ENCODE peak calls at places on chromosomes 12 and 14, in four cellular contexts. G is brain microvascular endothelial cell, C is HFF-Myc, W is lower leg skin. D is an unnamed sample.

GRCh38 chr14:59455411-59455810 is 9.8 kb downstream of the GPR135 start:
- DNase-seq in W (no peak), G (no peak), C (no peak), D (no peak)

GRCh38 chr12:51949342-51950030 is 2.0 kb upstream of the ACVR1B start:
- DNase-seq in G (no peak), C (no peak), W (peak), D (no peak)

GRCh38 chr12:9673404-9674225 is 4.1 kb downstream of the CLEC2D start:
- DNase-seq in C (peak), G (peak), W (no peak), D (peak)

GRCh38 chr12:12901158-12901791 is 9.9 kb downstream of the GPRC5A start:
- DNase-seq in W (peak), C (peak), G (peak), D (no peak)

GRCh38 chr12:113500662-113501435 is 29.2 kb upstream of the LHX5 start:
- DNase-seq in C (no peak), W (no peak), G (no peak), D (no peak)

GRCh38 chr12:70415987-70416386 is 49.9 kb downstream of the KCNMB4 start:
- DNase-seq in G (no peak), W (no peak), C (no peak), D (no peak)

GRCh38 chr12:91609283-91609682 is 426.7 kb upstream of the DCN start:
- DNase-seq in W (no peak), G (no peak), C (no peak), D (no peak)

GRCh38 chr12:52156757-52157565 is 34.9 kb downstream of the KRT80 start:
- DNase-seq in G (no peak), C (peak), W (peak), D (peak)

GRCh38 chr14:59484611-59485174 is 376 bp downstream of the JKAMP start:
- DNase-seq in C (no peak), W (no peak), G (no peak), D (no peak)

GRCh38 chr12:11653215-11653753 is 3.8 kb downstream of the ETV6 start:
- DNase-seq in W (no peak), C (no peak), G (no peak), D (no peak)

GRCh38 chr12:6950401-6950801 is 755 bp upstream of the PTPN6 start:
- DNase-seq in G (no peak), C (no peak), W (no peak), D (no peak)

GRCh38 chr12:16670456-16671050 is 64.6 kb upstream of the LMO3 start:
- DNase-seq in G (no peak), C (no peak), W (no peak), D (peak)

GRCh38 chr12:16583991-16584745 is 21.8 kb downstream of the LMO3 start:
- DNase-seq in G (no peak), W (no peak), C (no peak), D (no peak)

GRCh38 chr12:119613319-119613936 is 19.9 kb downstream of the TMEM233 start:
- DNase-seq in G (peak), W (no peak), C (no peak), D (no peak)

GRCh38 chr12:25926536-25926935 is 31.9 kb upstream of the RASSF8 start:
- DNase-seq in W (no peak), C (no peak), G (no peak), D (no peak)

GRCh38 chr12:9798008-9798619 is 29.2 kb upstream of the KLRF1 start:
- DNase-seq in C (peak), W (no peak), G (peak), D (peak)

GRCh38 chr12:87953257-87953860 is 75.8 kb downstream of the C12orf50 start:
- DNase-seq in G (peak), W (no peak), C (peak), D (peak)

GRCh38 chr12:64088431-64089349 is 133.4 kb downstream of the KICS2 start:
- DNase-seq in W (no peak), C (peak), G (peak), D (peak)

GRCh38 chr12:14629832-14630688 is 62.4 kb upstream of the PLBD1 start:
- DNase-seq in W (peak), C (peak), G (peak), D (peak)

GRCh38 chr14:32940711-32941667 is 2.3 kb downstream of the NPAS3 start:
- DNase-seq in C (no peak), W (no peak), G (no peak), D (no peak)

GRCh38 chr12:113424915-113425823 is 3.0 kb downstream of the SDSL start:
- DNase-seq in W (peak), G (peak), C (no peak), D (no peak)

GRCh38 chr12:45907955-45908354 is 82.4 kb downstream of the SCAF11 start:
- DNase-seq in W (no peak), G (no peak), C (no peak), D (no peak)

GRCh38 chr12:67747869-67748760 is 99.6 kb downstream of the DYRK2 start:
- DNase-seq in W (no peak), C (no peak), G (no peak), D (peak)
- TF ChIP-seq CTCF in W (no peak), C (no peak), G (no peak), D (no peak)

GRCh38 chr14:86722612-86723253 is 1192.8 kb downstream of the FLRT2 start:
- DNase-seq in W (no peak), G (no peak), C (no peak), D (no peak)
- H3K4me3 ChIP-seq in W (no peak), G (no peak), C (no peak), D (no peak)

DNA sequence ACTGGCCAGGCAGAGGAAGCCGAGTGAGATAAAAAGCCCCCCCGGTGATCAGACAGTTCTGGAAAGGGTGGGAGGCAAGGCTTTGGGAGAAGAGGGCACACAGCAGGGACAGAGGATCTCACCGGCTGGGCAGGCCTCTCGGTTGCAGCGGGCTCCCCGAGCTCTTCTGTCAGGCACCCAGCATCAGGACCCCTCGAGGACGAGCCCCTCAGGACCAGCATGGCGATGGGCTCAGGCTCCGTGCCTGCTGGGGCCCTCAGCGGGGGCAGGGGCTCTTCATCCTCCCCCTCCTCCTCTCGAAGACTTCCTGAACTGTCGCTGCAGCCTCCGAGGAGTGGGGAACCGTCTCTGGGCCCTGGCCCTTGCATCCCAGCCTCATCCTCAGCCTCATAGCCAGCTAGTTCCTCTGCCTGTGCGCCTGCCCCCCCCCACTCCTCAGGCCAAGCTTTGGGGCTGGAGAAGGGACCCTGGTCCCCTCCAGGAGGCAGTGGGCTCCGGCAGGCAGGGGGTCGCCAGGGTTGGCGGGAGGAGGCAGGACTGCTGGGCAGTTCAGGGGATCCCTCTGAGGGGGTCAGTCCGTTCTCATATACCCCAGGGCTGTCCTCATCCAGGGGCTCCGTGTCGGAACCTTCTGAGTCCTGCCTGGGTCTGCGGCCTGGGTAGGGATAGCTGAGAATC is 3.4 kb upstream of the AP1G2 start:
- DNase-seq in C (no peak), W (peak), G (no peak), D (no peak)
- TF ChIP-seq CTCF in C (no peak), W (no peak), G (no peak), D (no peak)

GRCh38 chr12:31031951-31032335 is 41.7 kb upstream of the DDX11 start:
- DNase-seq in C (no peak), G (no peak), W (peak), D (no peak)
- H3K4me3 ChIP-seq in C (no peak), G (no peak), W (no peak), D (no peak)

GRCh38 chr14:53152627-53152908 is 555 bp downstream of the DDHD1 start:
- DNase-seq in G (peak), W (no peak), C (no peak), D (no peak)

GRCh38 chr14:53152909-53153701 is at the start of gene DDHD1:
- DNase-seq in G (peak), W (peak), C (no peak), D (no peak)

GRCh38 chr14:53153702-53154112 is 584 bp upstream of the DDHD1 start:
- DNase-seq in W (no peak), C (no peak), G (no peak), D (no peak)

GRCh38 chr14:53151523-53151866 is 1.6 kb downstream of the DDHD1 start:
- DNase-seq in W (no peak), G (no peak), C (no peak), D (no peak)

GRCh38 chr14:53151867-53152626 is 1.1 kb downstream of the DDHD1 start:
- DNase-seq in C (peak), W (peak), G (peak), D (no peak)
- TF ChIP-seq CTCF in C (no peak), W (no peak), G (peak), D (peak)

DNA sequence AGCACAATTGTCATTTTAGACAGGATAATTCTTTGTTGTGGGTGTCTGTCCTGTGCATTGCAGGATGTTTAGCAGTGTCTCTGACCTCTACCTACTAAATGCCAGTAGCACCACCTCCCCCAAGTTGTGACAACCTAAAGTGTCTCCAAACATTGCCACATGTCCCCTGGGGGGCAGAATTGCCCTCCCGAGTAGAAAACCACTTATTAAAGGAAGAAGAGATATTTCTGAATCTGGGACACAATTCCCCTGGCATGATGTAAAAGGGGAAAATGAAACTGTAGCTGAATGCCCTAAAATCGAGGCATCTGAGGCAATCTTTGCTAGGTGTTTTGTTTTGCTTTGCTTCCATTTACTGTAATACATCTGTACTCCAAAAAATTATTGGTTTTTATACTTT is 116.8 kb upstream of the NAP1L1 start:
- DNase-seq in W (no peak), C (no peak), G (no peak), D (no peak)
- H3K4me3 ChIP-seq in W (no peak), C (no peak), G (no peak), D (no peak)

DNA sequence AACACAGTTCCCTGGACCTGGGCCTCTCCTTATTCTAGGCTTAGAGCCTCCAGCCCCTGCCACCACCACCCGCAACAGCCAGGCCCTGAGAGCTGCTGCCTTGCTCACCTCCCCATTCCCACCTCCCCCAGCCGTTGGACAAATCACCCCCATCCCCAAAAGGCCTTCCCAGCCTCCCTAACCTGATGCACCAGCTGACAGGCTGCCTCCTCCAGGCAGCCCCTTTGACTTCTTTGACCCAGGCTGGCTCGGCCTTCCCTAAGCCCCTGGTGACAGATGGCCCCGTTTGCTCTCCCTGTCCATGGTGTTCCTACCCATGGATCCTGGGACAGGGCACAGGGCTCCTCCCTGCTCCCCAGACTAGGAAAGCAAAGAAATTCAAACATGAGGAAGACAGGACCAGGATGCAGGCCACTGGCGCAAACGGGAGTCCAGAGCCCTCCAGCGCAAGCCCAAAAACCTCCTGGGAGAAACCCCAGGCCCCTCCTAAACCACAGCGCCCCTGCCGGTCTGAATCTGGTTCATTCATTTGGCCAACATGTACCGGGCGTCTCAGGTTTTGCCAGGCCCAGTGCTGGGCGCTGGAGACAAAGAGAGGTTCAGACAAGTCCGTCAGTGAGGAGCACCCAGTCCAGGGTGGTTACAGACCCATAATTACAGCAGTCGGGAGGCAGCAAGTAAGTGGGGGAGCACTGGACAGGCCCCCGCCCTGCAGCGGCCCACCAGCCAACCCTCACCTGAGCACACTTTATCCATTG is 2.4 kb downstream of the AKT1 start:
- DNase-seq in G (no peak), C (no peak), W (no peak), D (no peak)
- TF ChIP-seq CTCF in G (peak), C (no peak), W (no peak), D (no peak)

D was measured in astrocyte of the cerebellum.